ENCODE peak calls at places on chromosomes 12 and 14, in seven cellular contexts. L is activated gamma-delta T cell treated with anti-CD3 and anti-CD28 coated beads, Interleukin-2, amount 50 U/mL, for 16 hours; P is hypothalamus; Q is cardiac muscle cell; A is GOT3; X is uterus; U is stimulated activated CD4-positive, alpha-beta T cell treated with anti-CD3 and anti-CD28 coated beads, Interleukin-4, amount 100 ng/mL, for 4 hours. H is an unnamed sample.
A peak's percentile ranks its signal among the peaks of the same experiment; 100 is the strongest.

GRCh38 chr12:100437038-100437841 is 36.4 kb upstream of the NR1H4 start:
- DNase-seq in L (no peak), P (no peak), Q (no peak), A (no peak), X (no peak), U (no peak), H (no peak)

GRCh38 chr12:5577239-5577638 is 145.3 kb downstream of the NTF3 start:
- DNase-seq in L (no peak), P (no peak), Q (peak; percentile 10), A (no peak), X (no peak), U (no peak), H (no peak)

GRCh38 chr12:60269611-60270269 is 673.9 kb downstream of the SLC16A7 start:
- DNase-seq in L (no peak), P (no peak), Q (no peak), A (no peak), X (no peak), U (no peak), H (no peak)

GRCh38 chr14:100201701-100202100 is 37.2 kb upstream of the YY1 start:
- DNase-seq in L (no peak), P (no peak), Q (no peak), A (no peak), X (no peak), U (no peak), H (no peak)

GRCh38 chr12:124369055-124369900 is 74.4 kb downstream of the RFLNA start:
- DNase-seq in L (no peak), P (peak; percentile 88), Q (no peak), A (no peak), X (peak; percentile 92), U (no peak), H (no peak)

GRCh38 chr12:23893611-23894010 is 55.9 kb downstream of the SOX5 start:
- DNase-seq in L (no peak), P (no peak), Q (no peak), A (no peak), X (no peak), U (no peak), H (no peak)

GRCh38 chr12:130398089-130398848 is 60.6 kb downstream of the PIWIL1 start:
- DNase-seq in L (no peak), P (no peak), Q (no peak), A (no peak), X (no peak), U (no peak), H (no peak)

GRCh38 chr12:124207617-124208016 is 87.3 kb upstream of the RFLNA start:
- DNase-seq in L (no peak), P (no peak), Q (peak; percentile 25), A (no peak), X (no peak), U (no peak), H (no peak)

GRCh38 chr14:65258391-65258790 is 154.1 kb upstream of the FUT8 start:
- DNase-seq in L (no peak), P (no peak), Q (no peak), A (no peak), X (no peak), U (no peak), H (no peak)

GRCh38 chr12:114673169-114673833 is 10.7 kb downstream of the TBX3 start:
- DNase-seq in L (no peak), P (no peak), Q (peak; percentile 82), A (no peak), X (peak; percentile 85), U (no peak), H (no peak)

GRCh38 chr12:132827763-132828703 is 636 bp downstream of the GOLGA3 start:
- DNase-seq in L (peak; percentile 16), P (no peak), Q (peak; percentile 52), A (no peak), X (no peak), U (no peak), H (no peak)

GRCh38 chr14:85867450-85867849 is 337.5 kb downstream of the FLRT2 start:
- DNase-seq in L (no peak), P (no peak), Q (no peak), A (no peak), X (no peak), U (no peak), H (no peak)

GRCh38 chr12:53039851-53040250 is 10.0 kb upstream of the TNS2 start:
- DNase-seq in L (no peak), P (no peak), Q (no peak), A (no peak), X (no peak), U (no peak), H (no peak)

GRCh38 chr12:93733928-93734327 is 56.8 kb downstream of the CRADD start:
- DNase-seq in L (no peak), P (no peak), Q (no peak), A (no peak), X (no peak), U (no peak), H (no peak)

GRCh38 chr12:101743724-101744472 is 4.6 kb upstream of the SYCP3 start:
- DNase-seq in L (no peak), P (no peak), Q (no peak), A (no peak), X (no peak), U (no peak), H (peak; percentile 27)

GRCh38 chr14:77309122-77309521 is 11.6 kb downstream of the POMT2 start:
- DNase-seq in L (no peak), P (no peak), Q (no peak), A (no peak), X (no peak), U (no peak), H (no peak)

GRCh38 chr12:52243774-52244614 is 11.0 kb downstream of the KRT7 start:
- DNase-seq in L (peak; percentile 27), P (no peak), Q (no peak), A (peak; percentile 22), X (peak; percentile 84), U (peak; percentile 60), H (peak; percentile 23)

GRCh38 chr12:52741378-52742195 is 35.6 kb downstream of the KRT76 start:
- DNase-seq in L (peak; percentile 33), P (peak; percentile 2), Q (peak; percentile 91), A (no peak), X (no peak), U (peak; percentile 16), H (peak; percentile 53)

GRCh38 chr14:89303452-89304435 is 113.3 kb downstream of the FOXN3 start:
- DNase-seq in L (no peak), P (peak; percentile 35), Q (peak; percentile 83), A (no peak), X (peak; percentile 61), U (no peak), H (no peak)

GRCh38 chr14:78164226-78164853 is 5.8 kb upstream of the NRXN3 start:
- DNase-seq in L (no peak), P (no peak), Q (peak; percentile 74), A (no peak), X (no peak), U (no peak), H (no peak)

GRCh38 chr14:62706217-62706616 is 339.0 kb downstream of the KCNH5 start:
- DNase-seq in L (no peak), P (no peak), Q (no peak), A (no peak), X (no peak), U (no peak), H (no peak)

GRCh38 chr12:116431677-116432300 is 127.4 kb upstream of the MAP1LC3B2 start:
- DNase-seq in L (no peak), P (no peak), Q (no peak), A (no peak), X (no peak), U (no peak), H (no peak)

GRCh38 chr12:50641566-50641965 is 122.3 kb upstream of the ATF1 start:
- DNase-seq in L (no peak), P (no peak), Q (no peak), A (no peak), X (no peak), U (no peak), H (no peak)

GRCh38 chr12:117045998-117046374 is 53.2 kb downstream of the TESC start:
- DNase-seq in L (no peak), P (no peak), Q (no peak), A (no peak), X (no peak), U (no peak), H (no peak)

GRCh38 chr12:84842406-84843013 is 70.1 kb downstream of the SLC6A15 start:
- DNase-seq in L (no peak), P (no peak), Q (peak; percentile 60), A (no peak), X (no peak), U (no peak), H (no peak)